ENCODE peak calls at places on chromosomes 11 and 22, in four cellular contexts. Q is SK-N-DZ, P is sciatic nerve, V is GM12891. Z is an unnamed sample.

GRCh38 chr11:10604340-10604748 is 35.9 kb upstream of the LYVE1 start:
- DNase-seq in Q (no peak), P (no peak), V (no peak), Z (no peak)

GRCh38 chr11:44309483-44310197 is at the start of gene ALX4:
- DNase-seq in Q (no peak), P (peak; percentile 78), V (no peak), Z (no peak)

GRCh38 chr11:13638436-13638835 is 30.0 kb upstream of the FAR1 start:
- DNase-seq in Q (no peak), P (no peak), V (no peak), Z (no peak)

GRCh38 chr11:116224154-116224888 is 548.5 kb downstream of the BUD13 start:
- DNase-seq in Q (peak; percentile 12), P (peak; percentile 65), V (peak; percentile 41), Z (peak; percentile 32)

GRCh38 chr11:109298865-109299264 is 123.1 kb upstream of the C11orf87 start:
- DNase-seq in Q (peak; percentile 6), P (no peak), V (no peak), Z (no peak)

GRCh38 chr22:22576244-22576988 is 17.4 kb upstream of the PRAME start:
- DNase-seq in Q (peak; percentile 82), P (no peak), V (peak; percentile 45), Z (peak; percentile 53)

GRCh38 chr11:32188785-32189184 is 97.9 kb downstream of the RCN1 start:
- DNase-seq in Q (no peak), P (no peak), V (no peak), Z (no peak)

GRCh38 chr11:62242021-62242420 is at the start of gene SCGB1D2:
- DNase-seq in Q (no peak), P (no peak), V (no peak), Z (peak; percentile 23)

GRCh38 chr11:18395735-18396504 is 1.6 kb downstream of the LDHA start:
- DNase-seq in Q (peak; percentile 98), P (peak; percentile 99), V (peak; percentile 85), Z (peak; percentile 96)

GRCh38 chr22:50206599-50206998 is 5.8 kb downstream of the SELENOO start:
- DNase-seq in Q (peak; percentile 55), P (no peak), V (no peak), Z (no peak)

GRCh38 chr22:37639070-37639760 is at the start of gene SH3BP1:
- DNase-seq in Q (no peak), P (no peak), V (peak; percentile 81), Z (peak; percentile 54)

GRCh38 chr22:49855491-49855911 is 1.9 kb downstream of the ZBED4 start:
- DNase-seq in Q (no peak), P (no peak), V (no peak), Z (no peak)

GRCh38 chr11:93193721-93194120 is 4.1 kb downstream of the SLC36A4 start:
- DNase-seq in Q (no peak), P (no peak), V (no peak), Z (no peak)

GRCh38 chr22:39546889-39547586 is 14.5 kb upstream of the RPS19BP1 start:
- DNase-seq in Q (no peak), P (no peak), V (no peak), Z (peak; percentile 86)

GRCh38 chr22:46084376-46084775 is 66.0 kb upstream of the PPARA start:
- DNase-seq in Q (no peak), P (peak; percentile 51), V (no peak), Z (no peak)

GRCh38 chr11:34495724-34496377 is 17.7 kb downstream of the ELF5 start:
- DNase-seq in Q (no peak), P (no peak), V (no peak), Z (no peak)

GRCh38 chr22:42297778-42298177 is 27.3 kb upstream of the TCF20 start:
- DNase-seq in Q (no peak), P (no peak), V (no peak), Z (no peak)

GRCh38 chr11:13776134-13776815 is 107.8 kb downstream of the FAR1 start:
- DNase-seq in Q (no peak), P (no peak), V (no peak), Z (no peak)

GRCh38 chr11:133579165-133580031 is 47.1 kb upstream of the OPCML start:
- DNase-seq in Q (peak; percentile 1), P (no peak), V (no peak), Z (peak; percentile 27)

GRCh38 chr11:57424802-57425564 is 1.9 kb downstream of the SLC43A3 start:
- DNase-seq in Q (peak; percentile 57), P (peak; percentile 83), V (peak; percentile 60), Z (no peak)

GRCh38 chr11:118098996-118099837 is 12.5 kb upstream of the SMIM35 start:
- DNase-seq in Q (no peak), P (peak; percentile 45), V (no peak), Z (no peak)

GRCh38 chr11:61338783-61339489 is 5.9 kb downstream of the TKFC start:
- DNase-seq in Q (no peak), P (no peak), V (no peak), Z (no peak)

GRCh38 chr22:48800036-48800885 is 1027.4 kb downstream of the BRD1 start:
- DNase-seq in Q (no peak), P (no peak), V (no peak), Z (peak; percentile 8)

GRCh38 chr22:49608660-49609059 is 219.0 kb downstream of the BRD1 start:
- DNase-seq in Q (no peak), P (no peak), V (no peak), Z (peak; percentile 25)

GRCh38 chr11:122807731-122808485 is 30.4 kb upstream of the CRTAM start:
- DNase-seq in Q (no peak), P (no peak), V (no peak), Z (no peak)

GRCh38 chr11:109747839-109748238 is 325.8 kb downstream of the C11orf87 start:
- DNase-seq in Q (no peak), P (no peak), V (no peak), Z (no peak)

GRCh38 chr22:24433868-24434471 is 6.6 kb downstream of the ADORA2A start:
- DNase-seq in Q (no peak), P (peak; percentile 58), V (peak; percentile 65), Z (no peak)

GRCh38 chr22:33897621-33897910 is 22.7 kb downstream of the LARGE1 start:
- DNase-seq in Q (peak; percentile 75), P (no peak), V (no peak), Z (no peak)